ENCODE peak calls at places on chromosomes 11 and 22, in five cellular contexts. V is stomach, P is breast epithelium, N is HCT116, L is transverse colon. H is an unnamed sample.

GRCh38 chr11:47863893-47864430 is 15.8 kb upstream of the NUP160 start:
- DNase-seq in P (no peak), L (no peak), V (no peak), N (no peak), H (no peak)

GRCh38 chr11:58905141-58905715 is 34.1 kb upstream of the GLYATL1 start:
- DNase-seq in P (no peak), N (no peak), V (no peak), L (no peak), H (no peak)

GRCh38 chr11:108897071-108897481 is 232.2 kb downstream of the DDX10 start:
- DNase-seq in N (peak), L (no peak), V (no peak), P (no peak), H (no peak)

GRCh38 chr11:9260182-9261146 is 4.7 kb downstream of the DENND5A start:
- DNase-seq in N (no peak), L (no peak), V (peak), P (no peak), H (no peak)

GRCh38 chr11:123490527-123490926 is 60.5 kb downstream of the GRAMD1B start:
- DNase-seq in V (no peak), N (no peak), P (no peak), L (no peak), H (no peak)

GRCh38 chr11:73866586-73866996 is 10.1 kb downstream of the COA4 start:
- DNase-seq in V (no peak), N (peak), L (peak), P (no peak), H (no peak)

GRCh38 chr11:20493340-20493739 is 105.8 kb downstream of the PRMT3 start:
- DNase-seq in L (no peak), N (no peak), V (no peak), P (no peak), H (no peak)

GRCh38 chr22:38104084-38104483 is 6.4 kb downstream of the BAIAP2L2 start:
- DNase-seq in P (no peak), V (no peak), N (peak), L (no peak), H (no peak)

GRCh38 chr11:69480547-69481392 is 693 bp upstream of the LINC01488 start:
- DNase-seq in P (no peak), N (no peak), V (no peak), L (peak), H (no peak)

GRCh38 chr22:48856308-48856615 is 971.4 kb downstream of the BRD1 start:
- DNase-seq in N (no peak), V (no peak), P (no peak), L (no peak), H (no peak)

GRCh38 chr22:19121631-19122142 is 525 bp downstream of the DGCR2 start:
- DNase-seq in L (peak), V (peak), P (peak), N (no peak), H (no peak)

GRCh38 chr22:50314455-50315288 is 7.2 kb upstream of the PLXNB2 start:
- DNase-seq in P (no peak), N (no peak), V (peak), L (peak), H (peak)

GRCh38 chr11:31340903-31341572 is 28.5 kb downstream of the DCDC1 start:
- DNase-seq in V (no peak), P (no peak), L (no peak), N (peak), H (peak)

GRCh38 chr11:134544095-134544815 is 132.2 kb upstream of the B3GAT1 start:
- DNase-seq in L (no peak), P (no peak), N (no peak), V (no peak), H (no peak)

GRCh38 chr11:35617687-35618496 is at the start of gene FJX1:
- DNase-seq in N (no peak), V (no peak), L (peak), P (peak), H (peak)

GRCh38 chr11:129391864-129392263 is 16.2 kb downstream of the BARX2 start:
- DNase-seq in P (no peak), V (no peak), N (no peak), L (no peak), H (no peak)

GRCh38 chr22:28882545-28882877 is 861 bp upstream of the ZNRF3 start:
- DNase-seq in P (no peak), V (no peak), N (peak), L (no peak), H (no peak)

GRCh38 chr22:38110863-38111852 is 674 bp upstream of the BAIAP2L2 start:
- DNase-seq in N (no peak), P (no peak), L (peak), V (peak), H (no peak)

GRCh38 chr22:17121235-17122195 is at the start of gene TMEM121B:
- DNase-seq in L (peak), P (peak), N (no peak), V (peak), H (peak)

GRCh38 chr11:114724916-114725524 is 46.7 kb downstream of the NXPE2 start:
- DNase-seq in L (peak), N (no peak), V (no peak), P (no peak), H (no peak)

GRCh38 chr11:33110083-33110482 is 51.2 kb downstream of the CSTF3 start:
- DNase-seq in V (no peak), P (no peak), N (no peak), L (no peak), H (no peak)

GRCh38 chr11:34243620-34244493 is 114.0 kb downstream of the ABTB2 start:
- DNase-seq in L (peak), P (no peak), V (peak), N (peak), H (peak)

GRCh38 chr22:31871475-31871874 is 72.9 kb upstream of the YWHAH start:
- DNase-seq in P (no peak), N (no peak), L (no peak), V (no peak), H (no peak)

GRCh38 chr22:48218889-48219420 is 1456.5 kb downstream of the TBC1D22A start:
- DNase-seq in V (no peak), P (no peak), L (no peak), N (no peak), H (no peak)

GRCh38 chr11:94925422-94926270 is 47.7 kb downstream of the CWC15 start:
- DNase-seq in N (no peak), V (no peak), L (no peak), P (no peak), H (no peak)

GRCh38 chr22:40199223-40199622 is 21.5 kb downstream of the TNRC6B start:
- DNase-seq in L (no peak), V (no peak), P (no peak), N (no peak), H (no peak)

GRCh38 chr11:114159802-114160588 is 100.5 kb downstream of the ZBTB16 start:
- DNase-seq in N (peak), P (peak), V (peak), L (peak), H (no peak)

GRCh38 chr11:31882951-31883392 is 71.8 kb upstream of the PAX6 start:
- DNase-seq in L (no peak), N (no peak), P (no peak), V (no peak), H (no peak)

GRCh38 chr11:201936-202335 is 5.3 kb downstream of the BET1L start:
- DNase-seq in N (no peak), V (peak), L (no peak), P (no peak), H (no peak)

GRCh38 chr22:27602390-27602789 is 199.2 kb downstream of the MN1 start:
- DNase-seq in V (no peak), L (no peak), N (no peak), P (no peak), H (no peak)

GRCh38 chr11:71562120-71562519 is 3.2 kb upstream of the KRTAP5-10 start:
- DNase-seq in P (no peak), N (peak), L (no peak), V (no peak), H (no peak)

GRCh38 chr11:17021550-17021949 is 7.3 kb upstream of the PLEKHA7 start:
- DNase-seq in V (no peak), P (no peak), N (no peak), L (no peak), H (no peak)

GRCh38 chr11:132427611-132428010 is 1057.2 kb downstream of the NTM start:
- DNase-seq in L (no peak), P (no peak), V (no peak), N (no peak), H (no peak)

GRCh38 chr11:36312593-36312990 is 16.5 kb downstream of the PRR5L start:
- DNase-seq in P (no peak), V (no peak), L (no peak), N (no peak), H (no peak)

GRCh38 chr22:19663821-19664325 is 50.4 kb upstream of the SEPTIN5 start:
- DNase-seq in V (no peak), L (no peak), P (peak), N (no peak), H (no peak)

GRCh38 chr11:48029686-48030279 is 49.4 kb downstream of the PTPRJ start:
- DNase-seq in P (no peak), V (no peak), N (no peak), L (no peak), H (no peak)

GRCh38 chr11:104054911-104055529 is 18.6 kb downstream of the DDI1 start:
- DNase-seq in V (no peak), P (no peak), L (no peak), N (no peak), H (no peak)

GRCh38 chr11:117096140-117096972 is 1.9 kb downstream of the SIK3 start:
- DNase-seq in N (no peak), L (peak), V (no peak), P (no peak), H (peak)

DNA sequence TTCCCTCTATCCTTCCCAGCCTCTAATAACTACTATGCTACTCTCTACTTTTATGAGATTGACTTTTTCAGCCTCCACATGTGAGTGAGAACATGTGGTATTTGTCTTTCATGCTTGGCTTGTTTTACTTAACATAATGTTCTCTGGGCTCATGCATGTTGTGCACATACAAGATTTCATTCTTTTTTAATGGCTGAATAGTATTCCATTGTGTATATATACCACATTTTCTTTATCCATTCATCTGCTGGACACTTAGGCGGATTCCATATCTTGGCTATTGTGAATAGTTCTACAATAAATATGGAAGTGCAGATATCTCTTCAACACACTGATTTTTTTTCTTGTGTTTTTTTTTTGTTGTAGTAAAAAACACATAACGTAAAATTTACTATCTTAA is 19.4 kb downstream of the OSBP2 start:
- DNase-seq in L (no peak), V (no peak), P (no peak), N (no peak), H (no peak)
- TF ChIP-seq POLR2AphosphoS5 in L (no peak), V (no peak), P (no peak), N (no peak), H (no peak)

DNA sequence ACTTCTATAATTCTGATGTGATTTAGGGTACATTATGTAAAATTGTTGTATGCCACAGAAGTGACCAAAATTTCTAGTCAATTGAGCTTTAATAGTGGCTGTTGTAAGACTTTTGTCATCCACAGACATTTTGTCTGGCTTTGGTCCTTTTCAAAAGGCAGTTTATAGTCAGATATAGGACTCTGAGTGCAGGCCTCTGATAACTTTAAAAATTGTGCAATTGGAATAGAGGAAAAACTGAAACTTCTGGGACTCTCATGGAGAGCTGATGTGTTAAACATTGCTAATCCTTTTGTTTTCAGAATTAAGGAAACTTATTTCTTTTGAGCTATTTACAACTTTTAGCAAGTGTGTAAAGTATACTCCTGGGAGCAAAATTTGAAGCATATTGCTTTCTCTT is 9.0 kb upstream of the MRPL17 start:
- DNase-seq in L (no peak), P (no peak), V (no peak), N (no peak), H (no peak)
- TF ChIP-seq POLR2A in L (no peak), P (no peak), V (no peak), N (no peak), H (no peak)

DNA sequence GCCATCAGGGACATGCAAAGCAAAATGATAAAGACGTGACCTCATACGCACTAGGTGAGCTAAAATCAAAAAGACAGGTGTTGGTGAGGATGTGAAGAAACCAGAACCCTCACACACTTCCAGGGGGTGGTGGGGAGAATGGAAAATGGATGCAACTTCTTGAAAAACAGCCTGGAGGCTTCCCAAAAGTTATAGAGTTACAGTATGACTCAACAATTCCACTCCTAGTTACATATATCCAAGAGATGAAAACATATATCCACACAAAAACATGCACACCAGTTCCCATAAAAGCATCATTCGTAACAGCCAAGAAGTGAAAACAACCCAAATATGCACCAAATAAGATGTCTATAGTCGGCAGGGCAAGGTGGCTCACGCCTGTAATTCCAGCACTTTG is 42.1 kb upstream of the APLNR start:
- DNase-seq in P (no peak), N (no peak), V (no peak), L (no peak), H (no peak)
- TF ChIP-seq POLR2AphosphoS5 in P (no peak), N (no peak), V (no peak), L (no peak), H (no peak)

DNA sequence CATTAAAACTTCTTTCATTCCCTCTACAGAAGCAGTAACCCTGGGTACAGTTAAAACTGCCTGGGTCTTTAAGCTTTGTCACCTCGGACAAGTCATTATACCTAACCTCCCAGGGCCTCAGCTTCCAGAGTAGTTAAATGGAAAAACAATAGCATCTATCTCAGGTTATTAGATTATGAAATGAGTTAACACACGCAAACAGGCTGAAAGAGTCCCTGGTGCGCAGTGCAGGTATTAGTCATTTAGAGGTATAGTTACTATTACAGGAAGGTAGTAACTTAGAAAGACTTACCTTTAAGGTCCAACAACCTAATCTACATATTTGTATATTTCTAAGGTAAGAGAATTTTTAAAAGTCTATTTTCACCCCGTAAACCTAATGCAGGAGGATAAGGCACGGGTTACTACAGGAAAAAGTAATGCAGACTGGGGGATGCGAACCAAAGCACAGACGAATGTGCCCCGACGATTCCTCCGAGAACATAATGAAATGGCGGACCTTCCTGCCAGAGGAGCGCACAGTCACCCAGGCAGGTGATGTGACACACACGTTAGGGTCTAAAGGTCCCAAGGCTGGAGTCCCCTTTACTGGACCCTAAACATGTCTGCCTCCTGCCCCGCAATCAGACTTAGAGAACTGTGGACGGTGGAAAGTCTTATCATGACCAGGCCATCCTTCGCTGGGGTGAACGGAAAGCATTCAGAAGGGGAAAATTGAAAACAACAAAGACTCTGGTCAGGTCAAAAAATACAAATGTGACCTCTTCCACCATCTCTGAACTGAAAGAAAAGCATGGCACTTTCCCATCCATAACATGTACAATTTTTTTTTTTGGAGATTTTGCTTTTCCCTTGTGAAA is 1.3 kb downstream of the NAP1L4 start:
- DNase-seq in V (no peak), N (no peak), P (no peak), L (peak), H (no peak)
- TF ChIP-seq POLR2A in V (no peak), N (no peak), P (no peak), L (peak), H (peak)

GRCh38 chr11:126122863-126123262 is 60.2 kb upstream of the CDON start:
- DNase-seq in L (no peak), N (no peak), V (no peak), P (no peak), H (no peak)
- TF ChIP-seq POLR2AphosphoS5 in L (no peak), N (no peak), V (no peak), P (no peak), H (no peak)